ENCODE peak calls at places on chromosome 2, in ten cellular contexts. One of them, this sample, is unnamed. For H3K9me3 and H3K27me3, the result is how much of the 10 kb centered on the place peaks cover.

GRCh38 chr2:184004945-184005672 is 593.2 kb upstream of the ZNF804A start:
- DNase-seq in right cardiac atrium: no peak
- DNase-seq in neural progenitor cell: no peak
- DNase-seq in stomach: no peak
- DNase-seq in WERI-Rb-1: peak
- DNase-seq in aorta: no peak
- DNase-seq in cardiac muscle cell: no peak
- DNase-seq in AG04450: no peak
- DNase-seq in naive thymus-derived CD4-positive, alpha-beta T cell: no peak
- DNase-seq in breast epithelium: no peak
- DNase-seq in this sample: peak

GRCh38 chr2:150007815-150008430 is 420.3 kb upstream of the MMADHC start:
- DNase-seq in right cardiac atrium: no peak
- DNase-seq in WERI-Rb-1: no peak
- DNase-seq in naive thymus-derived CD4-positive, alpha-beta T cell: no peak
- DNase-seq in aorta: no peak
- DNase-seq in cardiac muscle cell: no peak
- DNase-seq in breast epithelium: no peak
- DNase-seq in neural progenitor cell: no peak
- DNase-seq in stomach: no peak
- DNase-seq in AG04450: no peak
- DNase-seq in this sample: no peak

GRCh38 chr2:39730685-39731302 is 48.3 kb downstream of the THUMPD2 start:
- DNase-seq in breast epithelium: no peak
- DNase-seq in WERI-Rb-1: no peak
- DNase-seq in cardiac muscle cell: peak
- DNase-seq in neural progenitor cell: peak
- DNase-seq in right cardiac atrium: no peak
- DNase-seq in naive thymus-derived CD4-positive, alpha-beta T cell: no peak
- DNase-seq in AG04450: no peak
- DNase-seq in stomach: no peak
- DNase-seq in aorta: no peak
- DNase-seq in this sample: no peak

GRCh38 chr2:237379636-237380035 is 34.3 kb downstream of the COL6A3 start:
- DNase-seq in WERI-Rb-1: no peak
- DNase-seq in neural progenitor cell: no peak
- DNase-seq in cardiac muscle cell: no peak
- DNase-seq in naive thymus-derived CD4-positive, alpha-beta T cell: no peak
- DNase-seq in AG04450: no peak
- DNase-seq in breast epithelium: no peak
- DNase-seq in stomach: no peak
- DNase-seq in right cardiac atrium: no peak
- DNase-seq in aorta: no peak
- DNase-seq in this sample: no peak

GRCh38 chr2:169877406-169877805 is 50.2 kb downstream of the UBR3 start:
- DNase-seq in cardiac muscle cell: peak
- DNase-seq in breast epithelium: no peak
- DNase-seq in right cardiac atrium: no peak
- DNase-seq in stomach: no peak
- DNase-seq in naive thymus-derived CD4-positive, alpha-beta T cell: no peak
- DNase-seq in neural progenitor cell: no peak
- DNase-seq in AG04450: no peak
- DNase-seq in aorta: no peak
- DNase-seq in WERI-Rb-1: peak
- DNase-seq in this sample: no peak

GRCh38 chr2:70011786-70012185 is 50.4 kb upstream of the ASPRV1 start:
- DNase-seq in WERI-Rb-1: no peak
- DNase-seq in right cardiac atrium: no peak
- DNase-seq in cardiac muscle cell: no peak
- DNase-seq in AG04450: no peak
- DNase-seq in neural progenitor cell: no peak
- DNase-seq in naive thymus-derived CD4-positive, alpha-beta T cell: no peak
- DNase-seq in stomach: no peak
- DNase-seq in breast epithelium: no peak
- DNase-seq in aorta: no peak
- DNase-seq in this sample: no peak

GRCh38 chr2:46683541-46683940 is 204.2 kb downstream of the TMEM247 start:
- DNase-seq in aorta: no peak
- DNase-seq in cardiac muscle cell: no peak
- DNase-seq in neural progenitor cell: no peak
- DNase-seq in stomach: no peak
- DNase-seq in WERI-Rb-1: no peak
- DNase-seq in naive thymus-derived CD4-positive, alpha-beta T cell: no peak
- DNase-seq in right cardiac atrium: no peak
- DNase-seq in AG04450: no peak
- DNase-seq in breast epithelium: no peak
- DNase-seq in this sample: no peak

GRCh38 chr2:80703532-80703931 is 399.0 kb upstream of the LRRTM1 start:
- DNase-seq in naive thymus-derived CD4-positive, alpha-beta T cell: no peak
- DNase-seq in breast epithelium: no peak
- DNase-seq in WERI-Rb-1: no peak
- DNase-seq in right cardiac atrium: no peak
- DNase-seq in AG04450: no peak
- DNase-seq in stomach: no peak
- DNase-seq in cardiac muscle cell: no peak
- DNase-seq in neural progenitor cell: peak
- DNase-seq in aorta: no peak
- DNase-seq in this sample: no peak

GRCh38 chr2:71702071-71702970 is 249.0 kb downstream of the DYSF start:
- DNase-seq in naive thymus-derived CD4-positive, alpha-beta T cell: no peak
- DNase-seq in neural progenitor cell: no peak
- DNase-seq in AG04450: no peak
- DNase-seq in stomach: no peak
- DNase-seq in cardiac muscle cell: no peak
- DNase-seq in breast epithelium: no peak
- DNase-seq in aorta: no peak
- DNase-seq in right cardiac atrium: peak
- DNase-seq in WERI-Rb-1: no peak
- DNase-seq in this sample: no peak

GRCh38 chr2:209476367-209477191 is 52.7 kb downstream of the MAP2 start:
- DNase-seq in AG04450: no peak
- DNase-seq in breast epithelium: no peak
- DNase-seq in stomach: peak
- DNase-seq in right cardiac atrium: no peak
- DNase-seq in WERI-Rb-1: no peak
- DNase-seq in naive thymus-derived CD4-positive, alpha-beta T cell: no peak
- DNase-seq in cardiac muscle cell: peak
- DNase-seq in aorta: no peak
- DNase-seq in neural progenitor cell: no peak
- DNase-seq in this sample: peak

GRCh38 chr2:121182520-121182919 is 102.5 kb downstream of the TFCP2L1 start:
- DNase-seq in cardiac muscle cell: no peak
- DNase-seq in neural progenitor cell: no peak
- DNase-seq in breast epithelium: no peak
- DNase-seq in stomach: peak
- DNase-seq in aorta: no peak
- DNase-seq in AG04450: no peak
- DNase-seq in right cardiac atrium: no peak
- DNase-seq in WERI-Rb-1: no peak
- DNase-seq in naive thymus-derived CD4-positive, alpha-beta T cell: no peak
- DNase-seq in this sample: no peak

DNA sequence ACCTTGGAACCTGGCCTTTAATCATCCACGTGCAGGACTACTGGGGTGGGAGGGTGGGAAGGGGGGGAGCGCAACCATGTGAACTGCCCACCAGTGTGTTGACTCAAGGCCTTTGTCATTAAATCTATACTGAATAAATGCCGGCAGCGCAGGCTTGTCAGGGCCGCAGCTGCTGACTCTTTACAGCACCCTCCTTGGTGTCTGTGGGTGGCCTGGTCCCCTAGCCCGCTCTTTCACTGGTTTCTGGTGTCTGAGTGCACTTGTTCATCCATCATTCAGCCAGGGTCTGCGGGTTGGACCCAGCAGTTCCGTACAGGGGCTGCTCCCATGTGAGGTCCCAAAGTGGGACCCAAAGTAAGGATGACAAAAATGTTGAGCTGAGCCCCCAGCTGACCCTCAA is 11.5 kb downstream of the MAP3K2 start:
- DNase-seq in neural progenitor cell: no peak
- DNase-seq in breast epithelium: no peak
- DNase-seq in AG04450: no peak
- DNase-seq in WERI-Rb-1: no peak
- DNase-seq in right cardiac atrium: no peak
- DNase-seq in aorta: no peak
- DNase-seq in stomach: no peak
- DNase-seq in naive thymus-derived CD4-positive, alpha-beta T cell: no peak
- DNase-seq in cardiac muscle cell: no peak
- DNase-seq in this sample: no peak
- H3K9me3 ChIP-seq in neural progenitor cell: under half
- H3K9me3 ChIP-seq in breast epithelium: under half
- H3K9me3 ChIP-seq in AG04450: under half
- H3K9me3 ChIP-seq in WERI-Rb-1: under half
- H3K9me3 ChIP-seq in right cardiac atrium: under half
- H3K9me3 ChIP-seq in aorta: under half
- H3K9me3 ChIP-seq in stomach: under half
- H3K9me3 ChIP-seq in naive thymus-derived CD4-positive, alpha-beta T cell: under half
- H3K9me3 ChIP-seq in cardiac muscle cell: under half
- H3K9me3 ChIP-seq in this sample: under half

GRCh38 chr2:238969857-238970256 is 122.0 kb downstream of the TWIST2 start:
- DNase-seq in aorta: peak
- DNase-seq in breast epithelium: no peak
- DNase-seq in AG04450: no peak
- DNase-seq in naive thymus-derived CD4-positive, alpha-beta T cell: no peak
- DNase-seq in cardiac muscle cell: no peak
- DNase-seq in right cardiac atrium: no peak
- DNase-seq in stomach: no peak
- DNase-seq in WERI-Rb-1: no peak
- DNase-seq in neural progenitor cell: no peak
- DNase-seq in this sample: no peak
- H3K27me3 ChIP-seq in aorta: under half
- H3K27me3 ChIP-seq in breast epithelium: under half
- H3K27me3 ChIP-seq in AG04450: under half
- H3K27me3 ChIP-seq in naive thymus-derived CD4-positive, alpha-beta T cell: under half
- H3K27me3 ChIP-seq in cardiac muscle cell: under half
- H3K27me3 ChIP-seq in right cardiac atrium: under half
- H3K27me3 ChIP-seq in stomach: under half
- H3K27me3 ChIP-seq in WERI-Rb-1: half or more
- H3K27me3 ChIP-seq in neural progenitor cell: under half
- H3K27me3 ChIP-seq in this sample: under half

DNA sequence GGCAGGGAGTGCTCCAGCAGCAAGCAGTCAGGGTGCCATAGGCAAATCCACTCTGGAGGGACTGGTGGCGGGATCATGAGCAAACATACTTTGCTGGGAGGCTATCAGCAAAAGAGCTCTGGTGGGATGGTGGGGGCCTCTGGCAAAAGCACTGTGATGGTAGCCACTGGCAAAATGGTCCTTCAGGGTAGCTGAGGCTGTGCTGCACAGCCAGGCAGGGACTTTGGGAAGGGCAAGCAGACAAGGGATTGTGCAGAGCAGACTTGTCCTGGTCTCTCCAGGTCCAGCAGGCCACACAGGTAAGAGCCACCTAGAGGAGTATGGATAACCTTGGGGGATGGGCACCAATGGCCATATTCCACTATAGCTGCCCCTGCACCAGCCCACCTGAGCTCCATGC is 129.4 kb upstream of the OTOS start:
- DNase-seq in WERI-Rb-1: peak
- DNase-seq in aorta: no peak
- DNase-seq in AG04450: no peak
- DNase-seq in stomach: peak
- DNase-seq in naive thymus-derived CD4-positive, alpha-beta T cell: no peak
- DNase-seq in breast epithelium: no peak
- DNase-seq in cardiac muscle cell: no peak
- DNase-seq in neural progenitor cell: no peak
- DNase-seq in right cardiac atrium: no peak
- DNase-seq in this sample: no peak
- H3K9me3 ChIP-seq in WERI-Rb-1: under half
- H3K9me3 ChIP-seq in aorta: under half
- H3K9me3 ChIP-seq in AG04450: under half
- H3K9me3 ChIP-seq in stomach: under half
- H3K9me3 ChIP-seq in naive thymus-derived CD4-positive, alpha-beta T cell: under half
- H3K9me3 ChIP-seq in breast epithelium: under half
- H3K9me3 ChIP-seq in cardiac muscle cell: under half
- H3K9me3 ChIP-seq in neural progenitor cell: under half
- H3K9me3 ChIP-seq in right cardiac atrium: under half
- H3K9me3 ChIP-seq in this sample: under half

GRCh38 chr2:176109955-176110345 is 2.9 kb downstream of the HOXD11 start:
- DNase-seq in AG04450: no peak
- DNase-seq in stomach: no peak
- DNase-seq in neural progenitor cell: no peak
- DNase-seq in cardiac muscle cell: no peak
- DNase-seq in right cardiac atrium: no peak
- DNase-seq in WERI-Rb-1: no peak
- DNase-seq in naive thymus-derived CD4-positive, alpha-beta T cell: no peak
- DNase-seq in breast epithelium: no peak
- DNase-seq in aorta: no peak
- DNase-seq in this sample: no peak

GRCh38 chr2:176111891-176112374 is 4.6 kb upstream of the HOXD10 start:
- DNase-seq in right cardiac atrium: no peak
- DNase-seq in WERI-Rb-1: no peak
- DNase-seq in neural progenitor cell: no peak
- DNase-seq in breast epithelium: no peak
- DNase-seq in AG04450: no peak
- DNase-seq in naive thymus-derived CD4-positive, alpha-beta T cell: no peak
- DNase-seq in cardiac muscle cell: no peak
- DNase-seq in aorta: no peak
- DNase-seq in stomach: no peak
- DNase-seq in this sample: no peak

GRCh38 chr2:176112375-176113302 is 3.9 kb upstream of the HOXD10 start:
- DNase-seq in breast epithelium: no peak
- DNase-seq in right cardiac atrium: no peak
- DNase-seq in neural progenitor cell: no peak
- DNase-seq in cardiac muscle cell: no peak
- DNase-seq in AG04450: no peak
- DNase-seq in stomach: no peak
- DNase-seq in aorta: no peak
- DNase-seq in naive thymus-derived CD4-positive, alpha-beta T cell: no peak
- DNase-seq in WERI-Rb-1: no peak
- DNase-seq in this sample: no peak

GRCh38 chr2:176109226-176109954 is 2.3 kb downstream of the HOXD11 start:
- DNase-seq in right cardiac atrium: no peak
- DNase-seq in naive thymus-derived CD4-positive, alpha-beta T cell: no peak
- DNase-seq in stomach: no peak
- DNase-seq in AG04450: no peak
- DNase-seq in aorta: no peak
- DNase-seq in cardiac muscle cell: no peak
- DNase-seq in breast epithelium: no peak
- DNase-seq in neural progenitor cell: no peak
- DNase-seq in WERI-Rb-1: no peak
- DNase-seq in this sample: no peak

DNA sequence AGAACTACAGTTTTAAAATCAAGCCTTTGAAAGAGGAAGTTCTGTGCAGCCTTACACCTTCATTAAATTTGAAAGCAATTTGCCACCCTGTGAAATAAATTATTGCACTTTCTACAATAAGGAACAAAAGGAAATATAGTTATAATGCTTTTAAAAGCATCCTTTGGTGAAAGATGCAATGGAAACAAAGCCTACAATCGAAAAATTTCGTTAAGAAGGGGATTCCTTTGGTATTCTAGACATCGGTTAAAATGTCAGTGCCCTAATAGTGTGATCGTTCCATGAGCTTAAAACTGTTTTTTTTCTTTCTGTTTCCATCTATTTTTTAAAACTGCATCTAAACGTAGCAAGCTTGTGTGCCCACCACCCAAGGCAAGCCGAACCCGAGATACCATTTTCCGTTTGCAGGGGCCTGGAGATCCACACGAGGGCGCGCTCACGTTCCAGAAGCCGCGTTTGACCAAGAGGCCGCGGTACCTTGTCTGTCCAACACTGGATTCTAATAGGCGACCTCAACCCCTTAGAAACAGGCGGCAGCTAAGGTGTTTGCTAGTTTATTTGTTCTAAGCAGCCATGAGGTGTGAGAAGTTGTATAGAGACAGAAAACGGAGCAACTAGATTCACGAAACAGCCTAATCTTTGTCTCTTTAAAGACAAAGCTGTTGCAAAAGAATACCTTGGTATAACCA is 4.0 kb downstream of the HOXD11 start:
- DNase-seq in WERI-Rb-1: peak
- DNase-seq in naive thymus-derived CD4-positive, alpha-beta T cell: no peak
- DNase-seq in neural progenitor cell: peak
- DNase-seq in right cardiac atrium: no peak
- DNase-seq in breast epithelium: no peak
- DNase-seq in AG04450: no peak
- DNase-seq in cardiac muscle cell: peak
- DNase-seq in stomach: no peak
- DNase-seq in aorta: no peak
- DNase-seq in this sample: peak
- H3K27me3 ChIP-seq in WERI-Rb-1: half or more
- H3K27me3 ChIP-seq in naive thymus-derived CD4-positive, alpha-beta T cell: under half
- H3K27me3 ChIP-seq in neural progenitor cell: half or more
- H3K27me3 ChIP-seq in right cardiac atrium: under half
- H3K27me3 ChIP-seq in breast epithelium: under half
- H3K27me3 ChIP-seq in AG04450: half or more
- H3K27me3 ChIP-seq in cardiac muscle cell: half or more
- H3K27me3 ChIP-seq in stomach: half or more
- H3K27me3 ChIP-seq in aorta: under half
- H3K27me3 ChIP-seq in this sample: half or more